ENCODE peak calls at places on chromosomes 12 and 14, in ten cellular contexts. G is left lung; M is mammary epithelial cell; O is substantia nigra; C is H9; I is ovary; N is CD8-positive, alpha-beta memory T cell; P is hepatocyte; L is esophagus squamous epithelium; A is CD8-positive, alpha-beta T cell. R is an unnamed sample.

GRCh38 chr12:83896416-83896815 is 1016.2 kb downstream of the SLC6A15 start:
- DNase-seq in O (no peak), A (no peak), L (no peak), N (no peak), G (no peak), P (no peak), M (no peak), C (no peak), I (no peak), R (no peak)

GRCh38 chr12:20374775-20375174 is 6.4 kb downstream of the PDE3A start:
- DNase-seq in A (no peak), L (no peak), M (no peak), C (no peak), I (no peak), P (no peak), O (no peak), G (no peak), N (no peak), R (no peak)

GRCh38 chr14:90579088-90579487 is 182.3 kb downstream of the CALM1 start:
- DNase-seq in O (no peak), M (no peak), L (no peak), P (no peak), G (peak), A (no peak), I (no peak), N (no peak), C (no peak), R (no peak)

GRCh38 chr12:57777367-57777766 is 5.0 kb downstream of the EEF1AKMT3 start:
- DNase-seq in N (no peak), A (no peak), I (no peak), L (no peak), P (no peak), O (no peak), M (no peak), G (no peak), C (no peak), R (no peak)

GRCh38 chr12:132275110-132275531 is 54.3 kb downstream of the GALNT9 start:
- DNase-seq in C (peak), O (no peak), M (no peak), P (peak), G (peak), A (no peak), N (no peak), I (no peak), L (no peak), R (peak)

GRCh38 chr12:47408171-47408871 is 297.5 kb downstream of the RPAP3 start:
- DNase-seq in I (no peak), P (peak), L (no peak), A (no peak), M (peak), C (peak), G (no peak), N (peak), O (no peak), R (peak)

GRCh38 chr12:99959549-99960170 is 25.1 kb downstream of the ANKS1B start:
- DNase-seq in A (no peak), P (no peak), I (no peak), O (no peak), G (no peak), N (no peak), C (no peak), M (peak), L (no peak), R (peak)

GRCh38 chr14:101084436-101084826 is 180.9 kb upstream of the RTL1 start:
- DNase-seq in G (no peak), M (no peak), P (no peak), L (no peak), A (no peak), C (no peak), I (no peak), O (no peak), N (no peak), R (no peak)

GRCh38 chr14:50762931-50763300 is 68.0 kb downstream of the NIN start:
- DNase-seq in N (no peak), O (no peak), G (no peak), I (no peak), M (no peak), P (no peak), C (no peak), L (no peak), A (no peak), R (no peak)

GRCh38 chr14:76769636-76770292 is 8.5 kb downstream of the VASH1 start:
- DNase-seq in M (no peak), I (no peak), P (no peak), N (no peak), A (no peak), G (no peak), L (no peak), O (no peak), C (peak), R (no peak)

GRCh38 chr12:5433840-5434646 is 2.1 kb downstream of the NTF3 start:
- DNase-seq in G (no peak), C (no peak), O (no peak), A (no peak), I (no peak), N (no peak), P (no peak), M (no peak), L (no peak), R (no peak)

GRCh38 chr12:10171954-10172353 is at the start of gene OLR1:
- DNase-seq in G (no peak), A (no peak), I (no peak), C (no peak), N (no peak), L (no peak), O (no peak), P (no peak), M (peak), R (no peak)

GRCh38 chr12:124675881-124676688 is 108.7 kb upstream of the NCOR2 start:
- DNase-seq in N (no peak), M (no peak), O (no peak), I (no peak), G (no peak), C (no peak), A (no peak), P (no peak), L (no peak), R (no peak)

GRCh38 chr12:38689704-38690103 is 215.7 kb downstream of the CPNE8 start:
- DNase-seq in N (no peak), L (no peak), A (no peak), G (no peak), P (no peak), C (no peak), I (no peak), O (no peak), M (peak), R (peak)

GRCh38 chr12:51632598-51632997 is 41.6 kb downstream of the SCN8A start:
- DNase-seq in P (no peak), M (no peak), I (no peak), G (no peak), A (no peak), O (no peak), N (no peak), L (no peak), C (no peak), R (no peak)

GRCh38 chr12:1612196-1612595 is 16.8 kb upstream of the WNT5B start:
- DNase-seq in L (no peak), C (no peak), P (no peak), M (no peak), G (no peak), N (no peak), I (no peak), A (no peak), O (no peak), R (no peak)

GRCh38 chr14:96554315-96554910 is 52.2 kb downstream of the PAPOLA start:
- DNase-seq in P (no peak), C (no peak), G (no peak), M (no peak), L (no peak), N (no peak), A (no peak), O (no peak), I (no peak), R (no peak)

GRCh38 chr14:104860414-104860813 is 4.7 kb upstream of the CEP170B start:
- DNase-seq in P (no peak), N (no peak), M (no peak), I (peak), C (no peak), L (no peak), O (no peak), A (no peak), G (no peak), R (no peak)

GRCh38 chr14:104856157-104856868 is 8.8 kb upstream of the CEP170B start:
- DNase-seq in A (no peak), L (no peak), O (no peak), P (no peak), I (peak), M (no peak), N (no peak), C (peak), G (no peak), R (no peak)

GRCh38 chr14:104859900-104860299 is 5.2 kb upstream of the CEP170B start:
- DNase-seq in M (no peak), G (no peak), I (peak), N (no peak), P (no peak), C (no peak), O (no peak), A (no peak), L (no peak), R (no peak)

GRCh38 chr14:104856869-104857860 is 7.9 kb upstream of the CEP170B start:
- DNase-seq in C (peak), G (no peak), M (no peak), A (no peak), N (no peak), L (no peak), I (peak), P (no peak), O (no peak), R (peak)

DNA sequence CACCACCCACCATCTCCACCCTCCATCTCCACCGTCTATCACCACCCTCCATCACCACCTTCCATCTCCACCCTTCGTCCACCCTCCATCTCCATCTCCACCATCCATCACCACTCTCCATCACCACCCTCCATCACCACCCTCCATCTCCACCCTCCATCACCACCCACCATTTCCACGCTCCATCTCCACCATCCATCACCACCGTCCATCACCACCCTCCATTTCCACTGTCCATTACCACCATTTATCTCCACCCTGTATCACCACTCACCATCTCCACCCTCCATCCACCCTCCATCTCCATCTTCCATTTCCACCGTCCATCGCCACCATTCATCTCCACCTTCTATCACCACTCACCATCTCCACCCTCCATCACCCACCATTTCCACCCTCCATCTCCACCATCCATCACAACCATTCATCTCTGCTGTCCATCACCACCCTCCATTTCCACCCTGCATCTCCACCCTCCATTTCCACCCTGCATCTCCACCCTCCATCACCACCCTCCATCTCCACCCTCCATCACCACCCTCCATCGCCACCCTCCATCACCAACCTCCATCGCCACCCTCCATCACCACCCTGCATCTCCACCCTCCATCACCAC is 6.1 kb upstream of the CEP170B start:
- DNase-seq in M (no peak), G (no peak), C (no peak), L (no peak), N (no peak), A (no peak), P (no peak), I (peak), O (no peak), R (no peak)
- H3K27ac ChIP-seq in M (no peak), G (no peak), C (no peak), L (no peak), N (no peak), A (no peak), P (no peak), I (no peak), O (no peak), R (no peak)

GRCh38 chr12:93242154-93242958 is 135.4 kb upstream of the NUDT4 start:
- DNase-seq in I (no peak), G (no peak), N (no peak), L (no peak), M (no peak), A (no peak), C (no peak), O (no peak), P (no peak), R (no peak)

GRCh38 chr12:93243689-93244513 is 133.8 kb upstream of the NUDT4 start:
- DNase-seq in M (peak), C (no peak), A (no peak), L (no peak), I (no peak), G (no peak), N (peak), P (peak), O (no peak), R (peak)

GRCh38 chr12:93243382-93243688 is 134.4 kb upstream of the NUDT4 start:
- DNase-seq in C (no peak), A (no peak), N (no peak), I (no peak), O (no peak), M (peak), P (no peak), G (no peak), L (no peak), R (no peak)

GRCh38 chr12:93245543-93245942 is 132.2 kb upstream of the NUDT4 start:
- DNase-seq in O (no peak), C (no peak), L (no peak), I (no peak), G (no peak), N (peak), P (no peak), M (no peak), A (peak), R (no peak)

DNA sequence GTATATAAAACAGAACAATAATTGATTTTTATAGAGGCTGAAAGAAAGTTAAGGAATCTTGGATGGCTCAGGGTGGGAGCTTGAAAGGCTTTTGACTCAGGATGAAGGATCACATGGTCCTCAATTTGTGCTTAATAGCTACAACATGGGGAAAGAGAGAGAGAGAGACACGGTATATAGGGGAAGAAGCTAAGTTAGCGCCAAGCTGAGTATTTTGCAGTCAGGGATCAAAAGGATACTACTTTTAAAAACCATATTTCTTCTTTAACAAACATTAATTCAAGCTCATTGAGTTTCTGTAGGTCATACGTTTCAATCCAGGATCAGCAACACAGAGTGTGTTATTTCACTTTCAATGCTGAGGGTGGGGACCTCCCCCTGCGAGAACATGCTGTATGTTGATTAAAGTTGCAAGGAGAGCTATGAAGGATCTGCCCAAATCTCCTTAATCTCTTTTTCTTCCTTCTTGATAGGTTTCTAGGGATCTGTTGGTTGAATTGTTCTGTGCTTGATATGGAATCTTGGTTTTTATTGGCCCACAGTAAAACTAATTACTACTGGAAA is 133.1 kb upstream of the NUDT4 start:
- DNase-seq in C (no peak), L (no peak), A (no peak), N (peak), G (no peak), O (no peak), I (no peak), P (no peak), M (no peak), R (no peak)
- H3K27ac ChIP-seq in C (no peak), L (peak), A (peak), N (no peak), G (peak), O (no peak), I (no peak), P (peak), M (no peak), R (no peak)

GRCh38 chr12:49941556-49942511 is 8.7 kb upstream of the AQP2 start:
- DNase-seq in O (no peak), P (no peak), M (no peak), C (peak), I (no peak), L (no peak), G (peak), A (no peak), N (no peak), R (no peak)

GRCh38 chr12:49936895-49937294 is 13.6 kb upstream of the AQP2 start:
- DNase-seq in I (no peak), P (no peak), A (no peak), L (no peak), G (no peak), O (no peak), M (no peak), C (no peak), N (no peak), R (no peak)

GRCh38 chr12:49937639-49938300 is 12.8 kb upstream of the AQP2 start:
- DNase-seq in P (no peak), O (no peak), I (no peak), G (no peak), C (no peak), M (peak), A (no peak), L (no peak), N (no peak), R (peak)

GRCh38 chr12:49939707-49940106 is 10.8 kb upstream of the AQP2 start:
- DNase-seq in L (no peak), A (no peak), N (no peak), M (no peak), I (no peak), C (peak), O (no peak), P (no peak), G (no peak), R (no peak)

GRCh38 chr12:49939307-49939706 is 11.2 kb upstream of the AQP2 start:
- DNase-seq in L (no peak), A (no peak), O (no peak), I (no peak), G (no peak), P (no peak), M (no peak), C (no peak), N (no peak), R (no peak)
- H3K27ac ChIP-seq in L (peak), A (no peak), O (no peak), I (no peak), G (no peak), P (no peak), M (no peak), C (no peak), N (no peak), R (no peak)

DNA sequence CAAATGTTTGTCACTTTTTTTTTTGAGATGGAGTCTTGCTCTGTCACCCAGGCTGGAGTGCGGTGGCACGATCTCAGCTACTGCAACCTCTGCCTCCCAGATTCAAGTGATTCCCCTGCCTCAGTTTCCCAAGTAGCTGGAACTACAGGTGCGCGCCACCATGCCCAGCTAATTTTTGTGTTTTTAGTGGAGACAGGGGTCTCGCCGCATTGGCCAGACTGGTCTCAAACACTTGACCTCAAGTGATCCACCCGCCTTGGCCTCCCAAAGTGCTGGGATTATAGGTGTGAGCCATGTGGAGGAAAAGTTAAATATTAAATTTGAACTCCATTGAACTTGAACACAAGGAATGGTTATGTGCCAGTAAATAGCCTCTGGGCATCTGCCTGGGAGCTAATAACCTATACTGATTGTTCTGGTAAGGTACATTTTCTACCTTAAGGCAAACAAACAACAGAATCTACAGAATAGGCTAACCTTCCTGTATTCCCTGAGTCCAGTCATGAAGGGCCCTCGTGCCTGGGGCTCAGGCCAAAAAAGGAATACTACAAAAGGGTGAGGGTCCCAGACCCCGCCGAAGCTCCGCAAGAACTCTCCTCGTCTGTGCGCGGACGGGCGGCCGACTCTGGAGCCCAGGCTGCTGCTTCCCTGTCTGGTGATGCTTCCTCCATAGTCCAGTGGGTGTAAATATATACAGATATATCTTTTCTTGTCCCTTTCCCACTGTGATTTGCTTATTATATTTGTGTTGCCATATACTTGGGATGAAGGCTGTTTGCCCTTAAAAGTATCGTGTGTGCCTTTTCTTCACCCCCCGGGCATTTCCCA is 74.0 kb upstream of the EIF5 start:
- DNase-seq in C (no peak), M (no peak), A (no peak), I (peak), O (no peak), N (no peak), G (no peak), P (no peak), L (no peak), R (no peak)
- H3K27ac ChIP-seq in C (no peak), M (peak), A (no peak), I (no peak), O (peak), N (no peak), G (peak), P (peak), L (peak), R (peak)

GRCh38 chr14:103550451-103551337 is 11.8 kb downstream of the BAG5 start:
- DNase-seq in P (no peak), O (no peak), N (no peak), A (no peak), C (no peak), L (no peak), G (peak), I (no peak), M (no peak), R (no peak)
- H3K27ac ChIP-seq in P (no peak), O (peak), N (no peak), A (no peak), C (no peak), L (peak), G (no peak), I (peak), M (no peak), R (peak)

GRCh38 chr14:94561656-94562010 is 391 bp downstream of the SERPINA4 start:
- DNase-seq in P (no peak), C (no peak), L (no peak), M (no peak), I (no peak), O (no peak), A (no peak), N (no peak), G (no peak), R (no peak)

GRCh38 chr14:94562941-94563883 is 2.0 kb downstream of the SERPINA4 start:
- DNase-seq in N (no peak), G (no peak), A (no peak), C (no peak), L (no peak), O (no peak), M (peak), I (no peak), P (no peak), R (no peak)

GRCh38 chr14:94560782-94561655 is at the start of gene SERPINA4:
- DNase-seq in N (no peak), L (no peak), G (no peak), A (no peak), O (no peak), C (no peak), I (no peak), M (no peak), P (peak), R (no peak)

GRCh38 chr14:94562019-94562418 is 777 bp downstream of the SERPINA4 start:
- DNase-seq in M (no peak), L (no peak), N (no peak), G (no peak), C (no peak), O (no peak), A (no peak), I (no peak), P (no peak), R (no peak)

GRCh38 chr14:94564381-94564780 is 3.1 kb downstream of the SERPINA4 start:
- DNase-seq in G (no peak), O (no peak), I (no peak), A (no peak), P (no peak), L (no peak), N (no peak), M (no peak), C (no peak), R (no peak)
- H3K27ac ChIP-seq in G (no peak), O (no peak), I (no peak), A (no peak), P (no peak), L (no peak), N (no peak), M (no peak), C (no peak), R (no peak)

DNA sequence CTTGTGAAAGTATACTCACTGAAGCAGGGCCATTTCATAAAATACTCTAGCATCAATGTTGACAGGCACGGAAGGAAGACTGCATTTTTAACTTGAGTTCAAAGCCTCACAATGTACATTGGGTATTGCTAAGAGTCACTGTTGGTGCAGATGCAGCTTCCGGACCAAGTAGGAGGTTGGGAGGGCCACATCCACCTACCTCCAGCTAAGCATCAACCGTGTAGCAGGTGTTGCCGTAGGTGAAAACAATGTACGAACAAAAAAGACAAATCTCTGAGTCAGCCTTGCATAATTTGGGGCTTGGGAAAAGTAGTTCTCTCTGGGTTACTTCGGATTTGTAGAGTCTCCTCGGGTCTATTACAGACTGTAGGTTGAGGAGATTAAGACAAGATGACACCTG is 48.1 kb downstream of the TMTC1 start:
- DNase-seq in O (no peak), C (no peak), M (no peak), N (no peak), L (no peak), P (no peak), I (no peak), G (no peak), A (no peak), R (no peak)
- H3K27ac ChIP-seq in O (no peak), C (no peak), M (no peak), N (no peak), L (no peak), P (no peak), I (no peak), G (no peak), A (no peak), R (no peak)

GRCh38 chr12:11780521-11781101 is 131.1 kb downstream of the ETV6 start:
- DNase-seq in M (no peak), O (no peak), P (no peak), C (no peak), A (no peak), L (no peak), G (no peak), N (no peak), I (no peak), R (no peak)
- H3K27ac ChIP-seq in M (no peak), O (no peak), P (no peak), C (no peak), A (no peak), L (peak), G (no peak), N (no peak), I (no peak), R (no peak)